ENCODE peak calls at places on chromosome 11, in seven cellular contexts. One of them, this sample, is unnamed.

GRCh38 chr11:134044514-134045284 is 24.2 kb upstream of the JAM3 start:
- DNase-seq in sigmoid colon: peak
- DNase-seq in neural crest cell: no peak
- DNase-seq in lower leg skin: no peak
- DNase-seq in endothelial cell: no peak
- DNase-seq in heart right ventricle: no peak
- DNase-seq in gastrocnemius medialis: no peak
- DNase-seq in this sample: no peak

GRCh38 chr11:63502252-63502820 is 3.5 kb upstream of the LGALS12 start:
- DNase-seq in endothelial cell: no peak
- DNase-seq in heart right ventricle: no peak
- DNase-seq in sigmoid colon: no peak
- DNase-seq in lower leg skin: no peak
- DNase-seq in neural crest cell: no peak
- DNase-seq in gastrocnemius medialis: no peak
- DNase-seq in this sample: no peak

GRCh38 chr11:77126861-77127673 is 979 bp upstream of the MYO7A start:
- DNase-seq in gastrocnemius medialis: no peak
- DNase-seq in heart right ventricle: peak
- DNase-seq in sigmoid colon: no peak
- DNase-seq in lower leg skin: peak
- DNase-seq in neural crest cell: peak
- DNase-seq in endothelial cell: peak
- DNase-seq in this sample: peak

GRCh38 chr11:9758676-9759518 is 95.0 kb downstream of the SWAP70 start:
- DNase-seq in sigmoid colon: peak
- DNase-seq in heart right ventricle: peak
- DNase-seq in endothelial cell: peak
- DNase-seq in lower leg skin: peak
- DNase-seq in gastrocnemius medialis: peak
- DNase-seq in neural crest cell: peak
- DNase-seq in this sample: peak

GRCh38 chr11:6283453-6284023 is 23.9 kb downstream of the CCKBR start:
- DNase-seq in gastrocnemius medialis: no peak
- DNase-seq in endothelial cell: no peak
- DNase-seq in heart right ventricle: no peak
- DNase-seq in lower leg skin: no peak
- DNase-seq in neural crest cell: no peak
- DNase-seq in sigmoid colon: no peak
- DNase-seq in this sample: no peak

GRCh38 chr11:30451642-30452041 is 128.7 kb downstream of the ARL14EP start:
- DNase-seq in endothelial cell: no peak
- DNase-seq in heart right ventricle: no peak
- DNase-seq in neural crest cell: no peak
- DNase-seq in lower leg skin: no peak
- DNase-seq in gastrocnemius medialis: no peak
- DNase-seq in sigmoid colon: no peak
- DNase-seq in this sample: no peak

GRCh38 chr11:69276165-69276564 is 17.8 kb upstream of the MYEOV start:
- DNase-seq in sigmoid colon: no peak
- DNase-seq in heart right ventricle: no peak
- DNase-seq in lower leg skin: no peak
- DNase-seq in neural crest cell: no peak
- DNase-seq in gastrocnemius medialis: no peak
- DNase-seq in endothelial cell: no peak
- DNase-seq in this sample: no peak

GRCh38 chr11:118054712-118055640 is 21.9 kb upstream of the TMPRSS4 start:
- DNase-seq in heart right ventricle: no peak
- DNase-seq in neural crest cell: no peak
- DNase-seq in gastrocnemius medialis: no peak
- DNase-seq in sigmoid colon: peak
- DNase-seq in endothelial cell: no peak
- DNase-seq in lower leg skin: peak
- DNase-seq in this sample: no peak

GRCh38 chr11:130391692-130392091 is 36.7 kb downstream of the ADAMTS8 start:
- DNase-seq in heart right ventricle: no peak
- DNase-seq in neural crest cell: no peak
- DNase-seq in lower leg skin: no peak
- DNase-seq in gastrocnemius medialis: no peak
- DNase-seq in sigmoid colon: peak
- DNase-seq in endothelial cell: no peak
- DNase-seq in this sample: no peak

GRCh38 chr11:11446562-11446961 is 93.5 kb upstream of the CSNK2A3 start:
- DNase-seq in lower leg skin: no peak
- DNase-seq in heart right ventricle: no peak
- DNase-seq in neural crest cell: no peak
- DNase-seq in sigmoid colon: no peak
- DNase-seq in endothelial cell: no peak
- DNase-seq in gastrocnemius medialis: no peak
- DNase-seq in this sample: no peak

GRCh38 chr11:124669193-124669592 is 4.3 kb downstream of the SIAE start:
- DNase-seq in endothelial cell: peak
- DNase-seq in sigmoid colon: no peak
- DNase-seq in gastrocnemius medialis: peak
- DNase-seq in neural crest cell: peak
- DNase-seq in heart right ventricle: peak
- DNase-seq in lower leg skin: no peak
- DNase-seq in this sample: peak

GRCh38 chr11:45543808-45544422 is 121.5 kb downstream of the CHST1 start:
- DNase-seq in gastrocnemius medialis: no peak
- DNase-seq in heart right ventricle: no peak
- DNase-seq in lower leg skin: no peak
- DNase-seq in endothelial cell: peak
- DNase-seq in sigmoid colon: no peak
- DNase-seq in neural crest cell: peak
- DNase-seq in this sample: peak

GRCh38 chr11:27242591-27242990 is 120.4 kb downstream of the CCDC34 start:
- DNase-seq in endothelial cell: no peak
- DNase-seq in gastrocnemius medialis: no peak
- DNase-seq in sigmoid colon: no peak
- DNase-seq in lower leg skin: no peak
- DNase-seq in heart right ventricle: no peak
- DNase-seq in neural crest cell: no peak
- DNase-seq in this sample: no peak

GRCh38 chr11:70545626-70545945 is 147.3 kb downstream of the CTTN start:
- DNase-seq in heart right ventricle: no peak
- DNase-seq in lower leg skin: no peak
- DNase-seq in sigmoid colon: no peak
- DNase-seq in endothelial cell: no peak
- DNase-seq in gastrocnemius medialis: no peak
- DNase-seq in neural crest cell: no peak
- DNase-seq in this sample: no peak

GRCh38 chr11:11291432-11292015 is 61.5 kb downstream of the CSNK2A3 start:
- DNase-seq in sigmoid colon: peak
- DNase-seq in lower leg skin: no peak
- DNase-seq in neural crest cell: no peak
- DNase-seq in endothelial cell: no peak
- DNase-seq in heart right ventricle: no peak
- DNase-seq in gastrocnemius medialis: no peak
- DNase-seq in this sample: no peak

GRCh38 chr11:43135966-43136534 is 175.7 kb upstream of the API5 start:
- DNase-seq in neural crest cell: no peak
- DNase-seq in gastrocnemius medialis: no peak
- DNase-seq in endothelial cell: no peak
- DNase-seq in heart right ventricle: no peak
- DNase-seq in lower leg skin: no peak
- DNase-seq in sigmoid colon: no peak
- DNase-seq in this sample: no peak

GRCh38 chr11:34620820-34621792 is at the start of gene EHF:
- DNase-seq in sigmoid colon: no peak
- DNase-seq in neural crest cell: no peak
- DNase-seq in heart right ventricle: no peak
- DNase-seq in gastrocnemius medialis: no peak
- DNase-seq in endothelial cell: no peak
- DNase-seq in lower leg skin: no peak
- DNase-seq in this sample: no peak

GRCh38 chr11:86740628-86741488 is 59.5 kb upstream of the PRSS23 start:
- DNase-seq in lower leg skin: no peak
- DNase-seq in heart right ventricle: peak
- DNase-seq in gastrocnemius medialis: peak
- DNase-seq in sigmoid colon: peak
- DNase-seq in endothelial cell: no peak
- DNase-seq in neural crest cell: no peak
- DNase-seq in this sample: no peak

GRCh38 chr11:74265256-74265655 is 46.2 kb downstream of the P4HA3 start:
- DNase-seq in sigmoid colon: no peak
- DNase-seq in neural crest cell: no peak
- DNase-seq in lower leg skin: no peak
- DNase-seq in endothelial cell: no peak
- DNase-seq in gastrocnemius medialis: no peak
- DNase-seq in heart right ventricle: no peak
- DNase-seq in this sample: no peak

GRCh38 chr11:32435947-32436750 is 810 bp upstream of the WT1 start:
- DNase-seq in lower leg skin: no peak
- DNase-seq in heart right ventricle: peak
- DNase-seq in sigmoid colon: no peak
- DNase-seq in gastrocnemius medialis: no peak
- DNase-seq in neural crest cell: peak
- DNase-seq in endothelial cell: peak
- DNase-seq in this sample: peak

DNA sequence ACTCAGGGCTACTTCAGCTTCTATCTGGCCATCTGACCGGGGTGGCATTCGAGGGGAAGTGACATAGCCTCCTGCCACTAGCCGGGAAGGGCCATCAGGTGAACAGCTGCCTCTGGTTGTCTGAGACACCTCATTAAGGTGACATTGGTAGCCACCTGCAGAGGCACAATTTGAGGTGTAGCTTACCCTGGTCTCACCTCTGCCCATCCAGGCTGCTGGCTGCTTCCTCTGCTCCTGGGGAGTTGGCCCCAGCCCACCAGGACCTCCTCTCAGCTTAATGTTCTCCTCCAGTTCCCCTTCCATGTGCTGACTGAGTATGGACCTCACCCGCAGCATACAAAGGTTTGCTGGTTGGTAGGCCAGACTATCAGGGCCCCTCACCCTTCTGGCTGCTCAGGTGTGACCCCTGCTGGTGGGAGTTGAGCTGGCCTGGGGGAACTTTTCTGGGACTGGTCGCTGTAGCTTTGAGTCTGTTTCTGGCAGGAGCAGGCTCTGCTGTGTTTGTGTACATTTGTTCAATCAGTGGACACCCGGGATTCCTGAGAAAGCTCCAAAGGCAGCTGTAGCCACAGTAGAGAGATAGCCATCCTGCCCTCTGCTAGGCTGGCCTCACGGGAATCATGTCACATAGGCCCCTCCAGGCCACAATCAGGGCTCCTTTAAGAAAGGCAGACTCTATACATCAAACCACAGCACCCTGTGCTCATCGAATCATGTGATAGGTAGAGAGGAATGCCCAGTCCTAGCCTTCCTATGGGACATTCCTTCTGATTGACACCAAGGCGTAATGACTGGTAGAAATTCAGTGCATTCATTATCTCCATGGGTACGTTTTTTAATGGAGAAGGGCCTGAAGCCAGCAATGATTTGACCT is 295.1 kb upstream of the PLET1 start:
- DNase-seq in lower leg skin: no peak
- DNase-seq in sigmoid colon: peak
- DNase-seq in heart right ventricle: peak
- DNase-seq in neural crest cell: peak
- DNase-seq in gastrocnemius medialis: peak
- DNase-seq in endothelial cell: peak
- DNase-seq in this sample: peak
- TF ChIP-seq CTCF in lower leg skin: no peak
- TF ChIP-seq CTCF in sigmoid colon: peak
- TF ChIP-seq CTCF in heart right ventricle: peak
- TF ChIP-seq CTCF in neural crest cell: peak
- TF ChIP-seq CTCF in gastrocnemius medialis: peak
- TF ChIP-seq CTCF in endothelial cell: peak
- TF ChIP-seq CTCF in this sample: peak

DNA sequence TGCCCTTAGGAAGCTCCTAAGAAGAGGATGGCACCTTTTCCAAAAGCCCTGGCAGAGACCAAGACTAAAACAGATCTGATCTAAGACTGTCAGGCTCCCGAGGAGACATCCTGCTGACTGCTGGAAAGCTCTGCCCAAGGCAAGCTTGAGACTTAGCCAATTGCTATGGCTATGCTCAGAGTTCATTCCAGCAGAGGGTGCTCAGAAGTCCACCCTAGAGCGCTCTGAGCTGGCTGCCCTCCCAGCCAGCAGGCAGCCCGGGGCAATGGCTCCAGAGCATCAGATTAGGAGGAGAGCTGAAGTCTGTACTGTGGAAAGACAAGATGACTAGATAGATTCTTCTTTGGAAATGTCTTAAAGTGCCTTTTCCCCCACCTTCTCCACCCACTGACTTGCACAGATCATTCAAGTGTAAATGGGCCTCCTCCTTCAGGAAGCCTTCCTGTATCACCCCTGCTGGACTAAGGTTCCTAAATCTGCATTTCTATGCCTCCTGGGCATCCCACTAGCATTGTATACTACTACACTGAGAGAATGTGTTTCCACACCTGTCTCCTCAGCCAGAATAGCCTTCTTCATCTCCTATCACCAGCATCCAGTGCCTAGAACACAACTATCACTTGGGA is 23.4 kb downstream of the LRRC55 start:
- DNase-seq in neural crest cell: no peak
- DNase-seq in endothelial cell: no peak
- DNase-seq in sigmoid colon: no peak
- DNase-seq in gastrocnemius medialis: no peak
- DNase-seq in heart right ventricle: no peak
- DNase-seq in lower leg skin: no peak
- DNase-seq in this sample: no peak
- TF ChIP-seq CTCF in neural crest cell: no peak
- TF ChIP-seq CTCF in endothelial cell: no peak
- TF ChIP-seq CTCF in sigmoid colon: no peak
- TF ChIP-seq CTCF in gastrocnemius medialis: no peak
- TF ChIP-seq CTCF in heart right ventricle: peak
- TF ChIP-seq CTCF in lower leg skin: no peak
- TF ChIP-seq CTCF in this sample: no peak

GRCh38 chr11:1876361-1877063 is 15.2 kb downstream of the PRR33 start:
- DNase-seq in gastrocnemius medialis: peak
- DNase-seq in endothelial cell: peak
- DNase-seq in lower leg skin: peak
- DNase-seq in sigmoid colon: peak
- DNase-seq in heart right ventricle: peak
- DNase-seq in neural crest cell: peak
- DNase-seq in this sample: peak
- TF ChIP-seq CTCF in gastrocnemius medialis: peak
- TF ChIP-seq CTCF in endothelial cell: peak
- TF ChIP-seq CTCF in lower leg skin: no peak
- TF ChIP-seq CTCF in sigmoid colon: peak
- TF ChIP-seq CTCF in heart right ventricle: peak
- TF ChIP-seq CTCF in neural crest cell: peak
- TF ChIP-seq CTCF in this sample: peak

DNA sequence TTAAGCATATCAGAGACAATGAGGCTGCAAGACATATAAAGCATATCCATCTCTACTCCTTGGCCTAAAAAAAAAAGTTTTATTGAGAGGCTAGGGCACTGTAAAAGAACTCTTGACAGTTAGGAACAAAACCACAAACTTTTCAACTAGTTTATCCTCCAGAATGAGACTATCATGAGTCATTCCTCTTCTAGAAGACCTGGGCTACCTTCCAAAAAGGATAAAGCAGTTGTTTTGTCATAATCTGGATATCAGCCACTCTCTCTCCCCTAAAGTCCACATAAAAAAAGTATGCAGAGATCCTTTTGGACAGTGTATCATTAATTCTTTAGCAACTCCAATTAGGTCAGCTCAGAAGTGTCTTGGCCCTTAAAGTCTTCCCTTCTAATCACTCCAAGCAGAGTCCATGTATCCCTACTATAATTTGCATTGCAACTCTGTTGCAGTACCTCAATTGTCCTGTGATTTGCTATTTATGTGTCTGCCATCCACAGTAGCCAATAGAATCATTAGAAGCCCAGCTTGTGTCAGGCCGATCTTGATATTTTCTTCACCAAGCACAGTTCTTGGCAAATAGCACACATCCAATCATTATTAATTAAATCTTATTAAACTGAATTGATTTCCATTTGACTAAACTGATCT is 10.4 kb downstream of the OR51T1 start:
- DNase-seq in endothelial cell: no peak
- DNase-seq in heart right ventricle: no peak
- DNase-seq in lower leg skin: no peak
- DNase-seq in gastrocnemius medialis: no peak
- DNase-seq in sigmoid colon: no peak
- DNase-seq in neural crest cell: no peak
- DNase-seq in this sample: no peak
- TF ChIP-seq CTCF in endothelial cell: peak
- TF ChIP-seq CTCF in heart right ventricle: no peak
- TF ChIP-seq CTCF in lower leg skin: no peak
- TF ChIP-seq CTCF in gastrocnemius medialis: no peak
- TF ChIP-seq CTCF in sigmoid colon: no peak
- TF ChIP-seq CTCF in neural crest cell: peak
- TF ChIP-seq CTCF in this sample: no peak